ENCODE peak calls at places on chromosomes 13 and 19, in five cellular contexts. W, R, S, Z and F are unnamed samples. For H3K9me3, the result is how much of the 10 kb centered on the place peaks cover.

GRCh38 chr13:102138635-102139225 is 263.1 kb downstream of the FGF14 start:
- DNase-seq in W (no peak), R (no peak), S (no peak), Z (no peak), F (no peak)

GRCh38 chr13:41398494-41399190 is 58.7 kb upstream of the RGCC start:
- DNase-seq in W (no peak), R (no peak), S (no peak), Z (no peak), F (no peak)

GRCh38 chr13:24192036-24192810 is 31.7 kb downstream of the SPATA13 start:
- DNase-seq in W (no peak), R (no peak), S (no peak), Z (no peak), F (no peak)

GRCh38 chr19:55340144-55340783 is 588 bp downstream of the KMT5C start:
- DNase-seq in W (no peak), R (no peak), S (peak), Z (peak), F (peak)

GRCh38 chr13:112182251-112182650 is 115.3 kb downstream of the SOX1 start:
- DNase-seq in W (no peak), R (no peak), S (no peak), Z (no peak), F (no peak)

GRCh38 chr13:60261432-60262351 is 98.0 kb upstream of the DIAPH3 start:
- DNase-seq in W (no peak), R (peak), S (peak), Z (no peak), F (no peak)

GRCh38 chr13:108962652-108963051 is 333.2 kb downstream of the MYO16 start:
- DNase-seq in W (no peak), R (no peak), S (no peak), Z (no peak), F (no peak)

GRCh38 chr19:39563408-39563807 is 23.4 kb upstream of the EID2 start:
- DNase-seq in W (no peak), R (peak), S (no peak), Z (no peak), F (no peak)

GRCh38 chr19:47497073-47497766 is 13.2 kb upstream of the KPTN start:
- DNase-seq in W (no peak), R (no peak), S (no peak), Z (no peak), F (no peak)

GRCh38 chr13:33017410-33017929 is 1.2 kb downstream of the KL start:
- DNase-seq in W (peak), R (no peak), S (peak), Z (peak), F (no peak)

GRCh38 chr19:703329-703650 is 5.4 kb upstream of the PALM start:
- DNase-seq in W (no peak), R (no peak), S (no peak), Z (no peak), F (no peak)
- H3K4me3 ChIP-seq in W (no peak), R (no peak), S (no peak), Z (peak), F (no peak)

DNA sequence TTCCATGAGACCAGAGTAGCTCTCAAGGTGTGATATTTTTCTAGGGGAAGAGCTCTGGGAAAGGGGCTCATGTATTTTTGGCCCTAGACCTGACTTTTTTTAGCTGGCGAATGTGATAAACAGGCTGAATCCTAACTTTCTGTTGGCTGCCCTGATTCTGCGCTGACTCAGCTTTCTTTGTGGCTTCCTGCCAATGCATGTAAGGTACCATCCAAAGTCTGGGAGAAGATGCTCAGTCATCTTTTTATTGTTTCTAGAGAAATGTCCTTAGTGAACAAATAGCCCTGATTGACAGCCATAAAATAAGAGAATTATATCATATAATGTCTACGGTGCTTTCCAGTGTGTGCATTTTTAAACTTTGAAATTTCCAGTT is 113.6 kb upstream of the MBNL2 start:
- DNase-seq in W (no peak), R (no peak), S (no peak), Z (peak), F (no peak)
- H3K27ac ChIP-seq in W (no peak), R (no peak), S (no peak), Z (peak), F (no peak)

GRCh38 chr13:98581377-98581776 is 4.5 kb upstream of the STK24 start:
- DNase-seq in W (no peak), R (no peak), S (no peak), Z (no peak), F (no peak)
- H3K9me3 ChIP-seq in W (under half), R (under half), S (under half), Z (under half), F (under half)

GRCh38 chr19:801030-801860 is 4.0 kb downstream of the PTBP1 start:
- DNase-seq in W (peak), R (no peak), S (peak), Z (peak), F (peak)

GRCh38 chr19:801861-802496 is 4.7 kb downstream of the PTBP1 start:
- DNase-seq in W (no peak), R (no peak), S (no peak), Z (peak), F (no peak)

GRCh38 chr19:798415-799075 is 1.3 kb downstream of the PTBP1 start:
- DNase-seq in W (no peak), R (no peak), S (peak), Z (no peak), F (peak)

GRCh38 chr19:799076-799881 is 2.0 kb downstream of the PTBP1 start:
- DNase-seq in W (no peak), R (no peak), S (no peak), Z (no peak), F (peak)

GRCh38 chr19:800360-801029 is 3.2 kb downstream of the PTBP1 start:
- DNase-seq in W (no peak), R (no peak), S (peak), Z (no peak), F (no peak)
- H3K4me3 ChIP-seq in W (peak), R (peak), S (peak), Z (peak), F (peak)